ENCODE peak calls at places on chromosome 5, in five cellular contexts. One of them, this sample, is unnamed.

GRCh38 chr5:171577940-171578856 is 158.8 kb downstream of the FGF18 start:
- ATAC-seq in HepG2: peak
- ATAC-seq in A549: no peak
- ATAC-seq in K562: no peak
- ATAC-seq in upper lobe of left lung: no peak
- ATAC-seq in this sample: peak

GRCh38 chr5:151094861-151095260 is 14.0 kb upstream of the TNIP1 start:
- ATAC-seq in HepG2: peak
- ATAC-seq in A549: peak
- ATAC-seq in K562: no peak
- ATAC-seq in upper lobe of left lung: no peak
- ATAC-seq in this sample: peak

GRCh38 chr5:52989781-52990530 is 804 bp downstream of the ITGA2 start:
- ATAC-seq in HepG2: peak
- ATAC-seq in A549: peak
- ATAC-seq in K562: peak
- ATAC-seq in upper lobe of left lung: peak
- ATAC-seq in this sample: peak

GRCh38 chr5:97097348-97098220 is 44.8 kb downstream of the LIX1 start:
- ATAC-seq in HepG2: no peak
- ATAC-seq in A549: no peak
- ATAC-seq in K562: no peak
- ATAC-seq in upper lobe of left lung: no peak
- ATAC-seq in this sample: no peak

GRCh38 chr5:159458217-159458711 is 128.0 kb upstream of the IL12B start:
- ATAC-seq in HepG2: no peak
- ATAC-seq in A549: no peak
- ATAC-seq in K562: no peak
- ATAC-seq in upper lobe of left lung: no peak
- ATAC-seq in this sample: no peak

GRCh38 chr5:37520811-37521210 is 141.7 kb downstream of the WDR70 start:
- ATAC-seq in HepG2: peak
- ATAC-seq in A549: no peak
- ATAC-seq in K562: no peak
- ATAC-seq in upper lobe of left lung: no peak
- ATAC-seq in this sample: no peak

GRCh38 chr5:158798140-158798539 is 301.6 kb downstream of the EBF1 start:
- ATAC-seq in HepG2: no peak
- ATAC-seq in A549: no peak
- ATAC-seq in K562: no peak
- ATAC-seq in upper lobe of left lung: no peak
- ATAC-seq in this sample: no peak

GRCh38 chr5:86500947-86501346 is 116.8 kb upstream of the COX7C start:
- ATAC-seq in HepG2: no peak
- ATAC-seq in A549: peak
- ATAC-seq in K562: peak
- ATAC-seq in upper lobe of left lung: no peak
- ATAC-seq in this sample: no peak

GRCh38 chr5:141431286-141431685 is 979 bp downstream of the PCDHGA12 start:
- ATAC-seq in HepG2: no peak
- ATAC-seq in A549: no peak
- ATAC-seq in K562: no peak
- ATAC-seq in upper lobe of left lung: no peak
- ATAC-seq in this sample: no peak

GRCh38 chr5:109857405-109858031 is 167.8 kb downstream of the MAN2A1 start:
- ATAC-seq in HepG2: no peak
- ATAC-seq in A549: no peak
- ATAC-seq in K562: no peak
- ATAC-seq in upper lobe of left lung: no peak
- ATAC-seq in this sample: no peak

GRCh38 chr5:128546658-128547281 is 8.7 kb upstream of the FBN2 start:
- ATAC-seq in HepG2: no peak
- ATAC-seq in A549: no peak
- ATAC-seq in K562: no peak
- ATAC-seq in upper lobe of left lung: no peak
- ATAC-seq in this sample: no peak

GRCh38 chr5:176154821-176155220 is 83.4 kb upstream of the SIMC1 start:
- ATAC-seq in HepG2: no peak
- ATAC-seq in A549: no peak
- ATAC-seq in K562: no peak
- ATAC-seq in upper lobe of left lung: peak
- ATAC-seq in this sample: no peak

GRCh38 chr5:138506370-138507113 is 36.5 kb downstream of the ETF1 start:
- ATAC-seq in HepG2: peak
- ATAC-seq in A549: no peak
- ATAC-seq in K562: no peak
- ATAC-seq in upper lobe of left lung: no peak
- ATAC-seq in this sample: no peak

GRCh38 chr5:83097582-83098265 is 20.4 kb downstream of the XRCC4 start:
- ATAC-seq in HepG2: no peak
- ATAC-seq in A549: no peak
- ATAC-seq in K562: peak
- ATAC-seq in upper lobe of left lung: no peak
- ATAC-seq in this sample: no peak

GRCh38 chr5:168842571-168843205 is 263.5 kb upstream of the PANK3 start:
- ATAC-seq in HepG2: no peak
- ATAC-seq in A549: no peak
- ATAC-seq in K562: no peak
- ATAC-seq in upper lobe of left lung: no peak
- ATAC-seq in this sample: no peak

GRCh38 chr5:6856658-6857057 is 143.4 kb downstream of the TENT4A start:
- ATAC-seq in HepG2: no peak
- ATAC-seq in A549: no peak
- ATAC-seq in K562: no peak
- ATAC-seq in upper lobe of left lung: no peak
- ATAC-seq in this sample: no peak

DNA sequence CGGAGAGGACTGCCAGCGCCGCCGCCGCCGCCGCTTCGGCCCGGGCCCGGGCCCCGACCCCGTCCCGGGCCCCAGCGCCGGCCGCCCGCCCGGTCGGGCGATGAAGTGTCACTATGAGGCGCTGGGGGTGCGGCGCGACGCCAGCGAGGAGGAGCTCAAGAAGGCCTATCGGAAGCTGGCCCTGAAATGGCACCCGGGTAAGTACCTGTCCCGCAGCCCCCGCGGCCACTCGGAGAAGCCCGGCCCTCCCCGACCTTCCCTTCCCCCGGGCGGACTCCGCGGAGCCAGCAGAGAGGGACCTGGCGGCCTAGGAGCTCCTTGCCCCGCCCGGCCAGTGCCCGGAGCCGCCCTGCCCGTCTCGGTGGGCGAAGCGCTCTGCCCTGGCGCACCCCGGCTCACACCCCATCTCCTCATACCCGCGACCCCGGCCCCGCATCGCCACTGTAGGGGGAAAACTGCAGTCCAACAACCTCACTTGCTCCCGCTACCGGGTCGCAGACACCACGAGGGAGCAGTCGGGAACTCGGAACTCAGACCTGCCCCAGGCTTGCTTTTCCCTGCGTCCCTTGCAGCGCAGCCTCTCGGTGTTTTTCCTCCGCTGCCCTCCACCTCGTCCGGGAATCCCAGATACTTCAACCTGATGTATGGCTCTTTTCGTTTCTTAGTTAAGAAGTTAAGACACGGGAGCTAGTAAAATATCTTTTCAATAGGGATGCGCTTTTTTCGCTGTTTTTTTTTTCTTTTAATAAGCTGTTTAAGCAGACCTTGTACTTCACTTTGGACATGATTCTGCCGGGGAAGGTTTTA is 564 bp downstream of the DNAJC21 start:
- ATAC-seq in HepG2: peak
- ATAC-seq in A549: peak
- ATAC-seq in K562: peak
- ATAC-seq in upper lobe of left lung: peak
- ATAC-seq in this sample: peak
- TF ChIP-seq EP300 in HepG2: no peak
- TF ChIP-seq EP300 in A549: no peak
- TF ChIP-seq EP300 in K562: no peak
- TF ChIP-seq EP300 in upper lobe of left lung: no peak
- TF ChIP-seq EP300 in this sample: no peak

GRCh38 chr5:161709239-161709638 is 23.7 kb downstream of the GABRA6 start:
- ATAC-seq in HepG2: no peak
- ATAC-seq in A549: no peak
- ATAC-seq in K562: no peak
- ATAC-seq in upper lobe of left lung: no peak
- ATAC-seq in this sample: no peak

GRCh38 chr5:161713042-161713441 is 27.5 kb downstream of the GABRA6 start:
- ATAC-seq in HepG2: no peak
- ATAC-seq in A549: no peak
- ATAC-seq in K562: no peak
- ATAC-seq in upper lobe of left lung: no peak
- ATAC-seq in this sample: no peak
- TF ChIP-seq EP300 in HepG2: no peak
- TF ChIP-seq EP300 in A549: no peak
- TF ChIP-seq EP300 in K562: no peak
- TF ChIP-seq EP300 in upper lobe of left lung: no peak
- TF ChIP-seq EP300 in this sample: no peak

GRCh38 chr5:174084691-174085154 is 39.2 kb downstream of the NSG2 start:
- ATAC-seq in HepG2: no peak
- ATAC-seq in A549: no peak
- ATAC-seq in K562: no peak
- ATAC-seq in upper lobe of left lung: no peak
- ATAC-seq in this sample: no peak
- TF ChIP-seq EP300 in HepG2: no peak
- TF ChIP-seq EP300 in A549: no peak
- TF ChIP-seq EP300 in K562: no peak
- TF ChIP-seq EP300 in upper lobe of left lung: no peak
- TF ChIP-seq EP300 in this sample: no peak

GRCh38 chr5:72465601-72466563 is 41.3 kb downstream of the ZNF366 start:
- ATAC-seq in HepG2: no peak
- ATAC-seq in A549: peak
- ATAC-seq in K562: no peak
- ATAC-seq in upper lobe of left lung: no peak
- ATAC-seq in this sample: no peak
- TF ChIP-seq EP300 in HepG2: no peak
- TF ChIP-seq EP300 in A549: no peak
- TF ChIP-seq EP300 in K562: no peak
- TF ChIP-seq EP300 in upper lobe of left lung: no peak
- TF ChIP-seq EP300 in this sample: no peak

DNA sequence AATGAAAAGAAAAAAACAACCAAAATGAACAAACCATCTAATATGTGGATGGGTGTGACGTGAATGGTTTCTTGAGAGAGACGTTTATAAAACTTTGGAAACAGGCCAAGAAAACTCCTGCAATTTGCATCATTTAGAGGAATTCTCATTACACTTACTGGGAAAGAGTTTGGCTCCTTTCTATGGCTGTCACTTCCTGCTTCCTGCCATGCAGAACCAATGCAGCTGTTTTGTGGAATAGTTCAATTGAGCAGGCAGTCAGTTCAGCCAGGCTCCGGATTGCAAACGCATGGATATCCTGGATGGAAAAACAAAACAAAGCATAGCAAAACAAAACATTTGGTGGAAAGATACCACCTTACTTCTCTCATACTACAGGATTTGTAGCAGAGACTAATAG is 36.6 kb downstream of the FAM114A2 start:
- ATAC-seq in HepG2: no peak
- ATAC-seq in A549: no peak
- ATAC-seq in K562: no peak
- ATAC-seq in upper lobe of left lung: peak
- ATAC-seq in this sample: peak
- TF ChIP-seq EP300 in HepG2: no peak
- TF ChIP-seq EP300 in A549: no peak
- TF ChIP-seq EP300 in K562: no peak
- TF ChIP-seq EP300 in upper lobe of left lung: peak
- TF ChIP-seq EP300 in this sample: no peak

GRCh38 chr5:56732147-56732546 is 83.2 kb upstream of the MAP3K1 start:
- ATAC-seq in HepG2: no peak
- ATAC-seq in A549: no peak
- ATAC-seq in K562: no peak
- ATAC-seq in upper lobe of left lung: no peak
- ATAC-seq in this sample: no peak

GRCh38 chr5:56737002-56737621 is 78.2 kb upstream of the MAP3K1 start:
- ATAC-seq in HepG2: no peak
- ATAC-seq in A549: no peak
- ATAC-seq in K562: no peak
- ATAC-seq in upper lobe of left lung: no peak
- ATAC-seq in this sample: no peak

GRCh38 chr5:56735845-56736641 is 79.3 kb upstream of the MAP3K1 start:
- ATAC-seq in HepG2: no peak
- ATAC-seq in A549: no peak
- ATAC-seq in K562: no peak
- ATAC-seq in upper lobe of left lung: no peak
- ATAC-seq in this sample: no peak

GRCh38 chr5:56734066-56734766 is 81.1 kb upstream of the MAP3K1 start:
- ATAC-seq in HepG2: no peak
- ATAC-seq in A549: no peak
- ATAC-seq in K562: no peak
- ATAC-seq in upper lobe of left lung: no peak
- ATAC-seq in this sample: no peak

DNA sequence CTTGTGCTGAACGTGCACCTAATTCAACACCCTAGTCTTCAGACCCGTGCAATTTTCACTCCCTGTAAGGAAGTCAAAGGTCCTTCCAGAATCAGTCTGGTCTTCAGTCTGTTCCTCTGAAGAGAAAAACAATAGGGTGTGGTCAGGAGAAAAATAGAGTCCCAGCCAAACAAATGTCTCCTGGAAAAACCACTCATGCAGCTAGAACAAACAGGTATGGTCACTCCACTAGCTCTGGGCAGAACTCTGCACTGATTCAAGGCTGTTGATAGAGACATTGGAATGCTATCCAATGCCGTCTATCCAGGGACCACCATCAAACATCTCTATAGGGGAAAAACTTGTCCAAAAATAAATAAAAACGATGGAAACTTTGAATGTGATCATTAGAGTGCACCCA is 81.8 kb upstream of the MAP3K1 start:
- ATAC-seq in HepG2: no peak
- ATAC-seq in A549: no peak
- ATAC-seq in K562: no peak
- ATAC-seq in upper lobe of left lung: no peak
- ATAC-seq in this sample: no peak
- TF ChIP-seq EP300 in HepG2: no peak
- TF ChIP-seq EP300 in A549: no peak
- TF ChIP-seq EP300 in K562: no peak
- TF ChIP-seq EP300 in upper lobe of left lung: no peak
- TF ChIP-seq EP300 in this sample: no peak

DNA sequence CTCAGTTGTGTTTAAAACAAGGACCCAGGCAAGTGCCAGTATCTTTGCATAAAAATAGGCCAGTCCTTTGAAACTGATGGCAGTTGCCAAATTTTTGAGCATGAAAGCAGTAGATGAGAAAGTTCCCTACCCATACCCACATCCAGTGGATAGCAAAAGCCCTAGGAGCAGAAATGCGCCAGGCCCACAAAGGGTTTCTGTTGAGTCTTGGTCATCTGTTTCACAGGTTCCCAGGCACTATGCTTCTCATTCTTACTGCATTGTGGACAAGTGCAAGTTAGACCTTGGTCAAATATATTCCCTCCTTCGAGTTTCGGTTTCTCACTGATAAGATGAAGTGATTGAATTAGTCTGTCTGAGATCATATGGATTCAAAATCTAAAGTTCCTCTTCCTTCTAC is 152.3 kb downstream of the NR3C1 start:
- ATAC-seq in HepG2: no peak
- ATAC-seq in A549: no peak
- ATAC-seq in K562: no peak
- ATAC-seq in upper lobe of left lung: no peak
- ATAC-seq in this sample: no peak
- TF ChIP-seq EP300 in HepG2: no peak
- TF ChIP-seq EP300 in A549: no peak
- TF ChIP-seq EP300 in K562: no peak
- TF ChIP-seq EP300 in upper lobe of left lung: no peak
- TF ChIP-seq EP300 in this sample: no peak